ENCODE peak calls at places on chromosomes 12 and 14, in ten cellular contexts. Q is right atrium auricular region; P is CD8-positive, alpha-beta memory T cell; K is psoas muscle; F is prostate gland; J is astrocyte; Y is CD4-positive, CD25-positive, alpha-beta regulatory T cell; S is colonic mucosa; Z is naive thymus-derived CD4-positive, alpha-beta T cell; G is HL-60. N is an unnamed sample.

GRCh38 chr14:65356327-65356836 is 56.1 kb upstream of the FUT8 start:
- DNase-seq in Z (no peak), F (no peak), K (no peak), Y (no peak), P (no peak), S (no peak), Q (no peak), J (peak; percentile 85), G (no peak), N (no peak)

GRCh38 chr12:12975322-12976077 is 23.5 kb upstream of the GPRC5D start:
- DNase-seq in P (no peak), J (no peak), Q (no peak), Y (no peak), K (no peak), S (peak; percentile 65), F (no peak), G (peak; percentile 68), Z (no peak), N (no peak)

GRCh38 chr12:19665105-19665900 is 226.0 kb downstream of the AEBP2 start:
- DNase-seq in S (no peak), G (no peak), Z (no peak), J (no peak), Q (no peak), K (no peak), F (no peak), P (no peak), Y (no peak), N (no peak)

GRCh38 chr12:104115587-104115975 is 22.4 kb downstream of the NFYB start:
- DNase-seq in P (no peak), Y (no peak), S (no peak), Q (no peak), Z (no peak), F (peak; percentile 15), K (no peak), G (no peak), J (no peak), N (no peak)

GRCh38 chr14:68089146-68089715 is 269.7 kb downstream of the RAD51B start:
- DNase-seq in Z (no peak), S (no peak), G (no peak), Y (no peak), F (no peak), P (no peak), J (peak; percentile 88), Q (no peak), K (no peak), N (no peak)

GRCh38 chr12:85138833-85139232 is 102.7 kb downstream of the LRRIQ1 start:
- DNase-seq in G (no peak), Q (no peak), Y (no peak), S (no peak), K (no peak), J (no peak), F (no peak), P (no peak), Z (no peak), N (no peak)

GRCh38 chr14:59583755-59584154 is 7.1 kb upstream of the CCDC175 start:
- DNase-seq in Y (no peak), Q (no peak), J (peak; percentile 44), P (no peak), Z (no peak), K (no peak), F (no peak), S (no peak), G (no peak), N (peak; percentile 40)

GRCh38 chr14:98952595-98953325 is 319.2 kb downstream of the BCL11B start:
- DNase-seq in J (peak; percentile 84), Z (no peak), P (no peak), Y (no peak), K (no peak), Q (peak; percentile 66), F (no peak), S (no peak), G (no peak), N (no peak)

GRCh38 chr12:685388-685787 is 22.1 kb upstream of the NINJ2 start:
- DNase-seq in G (peak; percentile 54), S (peak; percentile 24), F (no peak), K (no peak), Q (no peak), J (peak; percentile 48), P (peak; percentile 90), Y (peak; percentile 79), Z (peak; percentile 94), N (no peak)

GRCh38 chr14:103118019-103118662 is 5.1 kb upstream of the TNFAIP2 start:
- DNase-seq in G (peak; percentile 83), K (peak; percentile 89), J (no peak), Q (peak; percentile 86), Z (no peak), F (no peak), S (peak; percentile 62), Y (no peak), P (no peak), N (no peak)

GRCh38 chr12:48812389-48812788 is 5.9 kb upstream of the CACNB3 start:
- DNase-seq in S (no peak), J (no peak), Z (no peak), G (no peak), F (no peak), K (no peak), Q (no peak), Y (no peak), P (no peak), N (no peak)

GRCh38 chr12:123997908-123998307 is 24.9 kb downstream of the ZNF664 start:
- DNase-seq in F (no peak), G (no peak), S (no peak), Z (no peak), J (no peak), Y (no peak), P (no peak), K (no peak), Q (no peak), N (no peak)

GRCh38 chr12:30862486-30862885 is 64.1 kb upstream of the TSPAN11 start:
- DNase-seq in P (no peak), J (peak; percentile 35), Y (no peak), Q (peak; percentile 58), G (no peak), K (no peak), F (peak; percentile 49), Z (no peak), S (no peak), N (no peak)

GRCh38 chr14:67505254-67505653 is 16.7 kb upstream of the TMEM229B start:
- DNase-seq in J (no peak), G (no peak), S (no peak), K (no peak), Z (no peak), Y (no peak), Q (no peak), P (no peak), F (no peak), N (no peak)

GRCh38 chr12:79998554-79998953 is 63.7 kb upstream of the PPP1R12A start:
- DNase-seq in K (no peak), P (no peak), G (no peak), J (no peak), Z (no peak), Q (no peak), S (no peak), Y (no peak), F (no peak), N (no peak)

GRCh38 chr12:59834659-59835474 is 239.0 kb downstream of the SLC16A7 start:
- DNase-seq in J (peak; percentile 8), Q (no peak), Z (peak; percentile 16), G (peak; percentile 2), K (no peak), F (no peak), S (no peak), P (no peak), Y (no peak), N (peak; percentile 37)

GRCh38 chr12:94594443-94594825 is 55.9 kb downstream of the TMCC3 start:
- DNase-seq in P (no peak), J (no peak), Y (no peak), G (no peak), Q (no peak), Z (no peak), F (no peak), K (no peak), S (no peak), N (no peak)

GRCh38 chr14:101008631-101009336 is 105.3 kb upstream of the RTL1 start:
- DNase-seq in F (no peak), Q (no peak), J (no peak), G (no peak), Z (no peak), P (no peak), Y (no peak), S (no peak), K (no peak), N (no peak)

GRCh38 chr12:39618701-39619100 is 902 bp downstream of the ABCD2 start:
- DNase-seq in K (no peak), Y (no peak), Z (no peak), S (no peak), P (no peak), J (no peak), F (no peak), G (no peak), Q (no peak), N (no peak)
- H3K4me3 ChIP-seq in K (peak overlapping the region; percentile 68), Y (peak overlapping the region; percentile 99), Z (peak overlapping the region; percentile 70), S (peak overlapping the region; percentile 35), P (peak overlapping the region; percentile 71), J (no peak overlapping the region), F (no peak overlapping the region), G (no peak overlapping the region), Q (peak overlapping the region; percentile 51), N (no peak overlapping the region)

GRCh38 chr12:50515587-50515986 is 10.8 kb downstream of the DIP2B start:
- DNase-seq in G (peak; percentile 79), Z (no peak), S (no peak), F (no peak), Y (no peak), J (no peak), Q (no peak), P (no peak), K (no peak), N (no peak)
- H3K27ac ChIP-seq in G (peak overlapping the region; percentile 78), Z (peak overlapping the region; percentile 50), S (no peak overlapping the region), F (no peak overlapping the region), Y (peak overlapping the region; percentile 61), J (no peak overlapping the region), Q (no peak overlapping the region), P (no peak overlapping the region), K (no peak overlapping the region), N (no peak overlapping the region)

GRCh38 chr12:114762490-114763110 is 78.6 kb upstream of the TBX3 start:
- DNase-seq in Y (no peak), Z (no peak), S (no peak), P (no peak), F (no peak), K (no peak), G (peak; percentile 8), J (no peak), Q (no peak), N (no peak)
- H3K4me3 ChIP-seq in Y (no peak overlapping the region), Z (no peak overlapping the region), S (no peak overlapping the region), P (no peak overlapping the region), F (no peak overlapping the region), K (no peak overlapping the region), G (no peak overlapping the region), J (no peak overlapping the region), Q (no peak overlapping the region), N (no peak overlapping the region)

GRCh38 chr12:113120670-113121370 is 14.7 kb downstream of the RASAL1 start:
- DNase-seq in K (no peak), G (no peak), Z (no peak), P (no peak), F (no peak), Y (no peak), J (no peak), Q (no peak), S (no peak), N (no peak)
- H3K27ac ChIP-seq in K (no peak overlapping the region), G (no peak overlapping the region), Z (no peak overlapping the region), P (no peak overlapping the region), F (no peak overlapping the region), Y (no peak overlapping the region), J (no peak overlapping the region), Q (no peak overlapping the region), S (no peak overlapping the region), N (no peak overlapping the region)